ENCODE peak calls at places on chromosomes 1 and 21, in four cellular contexts. One of them, this sample, is unnamed.

GRCh38 chr1:12409676-12410075 is 179.8 kb downstream of the VPS13D start:
- DNase-seq in GM12891: no peak
- DNase-seq in spleen: no peak
- DNase-seq in stomach: no peak
- DNase-seq in this sample: no peak

GRCh38 chr1:14598007-14598497 is 433 bp upstream of the KAZN start:
- DNase-seq in GM12891: no peak
- DNase-seq in spleen: no peak
- DNase-seq in stomach: no peak
- DNase-seq in this sample: no peak

GRCh38 chr1:51564124-51564523 is 45.1 kb upstream of the EPS15 start:
- DNase-seq in spleen: no peak
- DNase-seq in GM12891: no peak
- DNase-seq in stomach: no peak
- DNase-seq in this sample: no peak

GRCh38 chr1:21307210-21307609 is 16.9 kb upstream of the ECE1 start:
- DNase-seq in GM12891: no peak
- DNase-seq in spleen: no peak
- DNase-seq in stomach: no peak
- DNase-seq in this sample: no peak

GRCh38 chr1:3530931-3531818 is 76.7 kb downstream of the ARHGEF16 start:
- DNase-seq in stomach: peak; percentile 85
- DNase-seq in spleen: peak; percentile 92
- DNase-seq in GM12891: peak; percentile 66
- DNase-seq in this sample: peak; percentile 83

GRCh38 chr21:45975017-45975595 is 6.5 kb upstream of the COL6A1 start:
- DNase-seq in stomach: peak; percentile 31
- DNase-seq in spleen: peak; percentile 77
- DNase-seq in GM12891: no peak
- DNase-seq in this sample: peak; percentile 78

GRCh38 chr21:45612096-45613019 is 31.2 kb upstream of the PCBP3 start:
- DNase-seq in spleen: peak; percentile 64
- DNase-seq in stomach: no peak
- DNase-seq in GM12891: no peak
- DNase-seq in this sample: peak; percentile 86

GRCh38 chr1:77802026-77802425 is 22.6 kb downstream of the MIGA1 start:
- DNase-seq in stomach: no peak
- DNase-seq in GM12891: no peak
- DNase-seq in spleen: no peak
- DNase-seq in this sample: no peak

GRCh38 chr1:109238382-109238781 is 11.0 kb upstream of the CELSR2 start:
- DNase-seq in spleen: no peak
- DNase-seq in stomach: no peak
- DNase-seq in GM12891: no peak
- DNase-seq in this sample: no peak

GRCh38 chr21:17537299-17537698 is 24.5 kb downstream of the CXADR start:
- DNase-seq in spleen: no peak
- DNase-seq in stomach: no peak
- DNase-seq in GM12891: no peak
- DNase-seq in this sample: no peak

GRCh38 chr1:15799004-15799867 is 8.2 kb downstream of the UQCRHL start:
- DNase-seq in GM12891: no peak
- DNase-seq in spleen: no peak
- DNase-seq in stomach: peak; percentile 55
- DNase-seq in this sample: peak; percentile 62

GRCh38 chr21:28906236-28906635 is 86.4 kb downstream of the LTN1 start:
- DNase-seq in spleen: no peak
- DNase-seq in stomach: no peak
- DNase-seq in GM12891: no peak
- DNase-seq in this sample: no peak

DNA sequence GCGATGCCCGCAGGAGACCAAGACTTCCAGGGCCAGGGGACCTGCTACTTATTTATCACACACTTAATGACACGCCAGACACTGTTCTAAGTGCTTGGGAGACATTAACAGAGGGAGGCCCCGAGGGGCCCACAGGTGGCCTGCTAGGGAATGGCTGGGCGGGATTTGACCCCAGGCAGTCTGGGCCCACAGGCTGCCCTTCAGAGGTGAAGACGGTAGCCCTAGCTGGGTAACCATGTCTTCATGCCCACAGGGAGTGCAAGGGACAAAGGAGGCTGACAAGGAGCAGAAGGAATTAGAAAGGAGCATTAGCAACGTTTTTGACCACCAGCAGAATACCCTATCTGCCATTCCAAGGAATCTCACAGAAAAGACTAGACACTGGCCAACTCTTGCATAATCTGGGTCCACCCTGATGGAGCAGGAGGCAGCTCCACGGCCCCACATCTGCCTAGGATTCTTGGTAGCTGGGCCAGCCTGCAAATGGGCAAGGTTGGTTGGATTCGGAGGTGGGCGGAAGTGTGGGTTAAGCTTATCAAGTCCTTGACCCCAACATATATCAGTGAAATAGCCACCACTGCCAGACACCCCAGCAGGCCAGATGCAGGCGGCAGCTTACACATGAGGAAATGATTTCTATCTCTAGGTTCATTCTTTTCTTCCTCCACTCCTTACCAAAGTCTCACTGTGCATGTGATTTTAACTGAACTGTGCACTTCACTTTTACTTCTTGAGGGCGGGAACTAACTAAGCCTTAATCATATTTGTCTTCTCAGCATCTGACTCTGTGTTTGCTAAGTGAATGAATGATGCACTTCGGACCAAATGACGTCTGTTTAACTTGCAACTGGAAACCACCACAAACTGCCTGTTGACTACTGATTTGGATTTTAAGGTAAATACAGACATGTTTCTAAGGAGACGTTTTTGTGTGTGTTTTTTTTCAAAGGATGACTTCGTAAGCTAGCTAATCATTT is 3.4 kb upstream of the ETS2 start:
- DNase-seq in GM12891: no peak
- DNase-seq in stomach: no peak
- DNase-seq in spleen: no peak
- DNase-seq in this sample: no peak
- TF ChIP-seq POLR2A in GM12891: no peak
- TF ChIP-seq POLR2A in stomach: no peak
- TF ChIP-seq POLR2A in spleen: no peak
- TF ChIP-seq POLR2A in this sample: no peak

GRCh38 chr1:33181038-33181861 is 593 bp downstream of the TRIM62 start:
- DNase-seq in GM12891: peak; percentile 47
- DNase-seq in spleen: peak; percentile 89
- DNase-seq in stomach: peak; percentile 40
- DNase-seq in this sample: peak; percentile 73
- TF ChIP-seq POLR2A in GM12891: no peak
- TF ChIP-seq POLR2A in spleen: no peak
- TF ChIP-seq POLR2A in stomach: no peak
- TF ChIP-seq POLR2A in this sample: no peak

GRCh38 chr1:180154003-180154324 is 705 bp upstream of the QSOX1 start:
- DNase-seq in GM12891: no peak
- DNase-seq in stomach: no peak
- DNase-seq in spleen: no peak
- DNase-seq in this sample: no peak
- TF ChIP-seq POLR2A in GM12891: no peak
- TF ChIP-seq POLR2A in stomach: no peak
- TF ChIP-seq POLR2A in spleen: no peak
- TF ChIP-seq POLR2A in this sample: no peak

GRCh38 chr1:244283772-244284171 is 167.9 kb downstream of the ADSS2 start:
- DNase-seq in GM12891: no peak
- DNase-seq in stomach: no peak
- DNase-seq in spleen: no peak
- DNase-seq in this sample: no peak
- TF ChIP-seq POLR2A in GM12891: no peak
- TF ChIP-seq POLR2A in stomach: no peak
- TF ChIP-seq POLR2A in spleen: no peak
- TF ChIP-seq POLR2A in this sample: no peak

DNA sequence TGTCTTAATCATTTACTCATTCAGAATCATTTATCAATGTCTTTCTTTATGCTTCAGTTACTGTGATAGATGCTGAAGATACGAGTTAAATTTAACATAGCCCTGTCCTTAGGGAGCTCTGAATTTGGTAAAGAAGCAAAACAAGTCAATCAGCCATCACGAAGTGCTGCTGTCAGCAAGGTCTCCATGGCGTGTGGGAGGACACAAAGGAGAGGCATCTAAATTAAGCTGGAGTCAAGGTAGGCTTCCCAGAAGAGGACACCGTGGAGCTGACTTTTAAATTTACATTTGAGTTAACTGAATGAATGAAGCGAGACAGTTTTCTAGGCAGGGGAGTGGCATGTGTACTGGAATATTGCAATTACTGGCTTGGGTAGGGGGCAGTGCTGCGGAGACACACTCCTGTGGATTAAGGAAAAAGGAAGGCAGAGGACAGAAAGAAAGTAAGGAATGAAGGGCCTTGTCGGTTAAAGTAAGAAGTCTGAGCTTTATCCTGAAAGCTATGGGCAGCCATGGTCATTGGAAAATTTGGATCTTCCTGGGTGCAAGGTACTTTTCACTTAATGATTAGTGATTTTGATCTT is 41.3 kb upstream of the C1orf87 start:
- DNase-seq in spleen: no peak
- DNase-seq in GM12891: no peak
- DNase-seq in stomach: no peak
- DNase-seq in this sample: no peak
- TF ChIP-seq POLR2A in spleen: no peak
- TF ChIP-seq POLR2A in GM12891: no peak
- TF ChIP-seq POLR2A in stomach: no peak
- TF ChIP-seq POLR2A in this sample: no peak

GRCh38 chr1:54864460-54865208 is 22.4 kb downstream of the DHCR24 start:
- DNase-seq in GM12891: no peak
- DNase-seq in spleen: no peak
- DNase-seq in stomach: peak; percentile 9
- DNase-seq in this sample: no peak

GRCh38 chr1:54865238-54866073 is 21.5 kb downstream of the DHCR24 start:
- DNase-seq in stomach: peak; percentile 25
- DNase-seq in GM12891: no peak
- DNase-seq in spleen: no peak
- DNase-seq in this sample: no peak

GRCh38 chr1:54869173-54869851 is 17.7 kb downstream of the DHCR24 start:
- DNase-seq in GM12891: no peak
- DNase-seq in spleen: no peak
- DNase-seq in stomach: no peak
- DNase-seq in this sample: no peak

GRCh38 chr1:54866801-54867716 is 19.9 kb downstream of the DHCR24 start:
- DNase-seq in GM12891: no peak
- DNase-seq in spleen: no peak
- DNase-seq in stomach: peak; percentile 60
- DNase-seq in this sample: no peak

GRCh38 chr1:54867717-54868057 is 19.3 kb downstream of the DHCR24 start:
- DNase-seq in spleen: no peak
- DNase-seq in stomach: no peak
- DNase-seq in GM12891: no peak
- DNase-seq in this sample: no peak
- TF ChIP-seq POLR2A in spleen: no peak
- TF ChIP-seq POLR2A in stomach: no peak
- TF ChIP-seq POLR2A in GM12891: no peak
- TF ChIP-seq POLR2A in this sample: no peak